ENCODE peak calls at places on chromosomes 13 and 19, in nine cellular contexts. W is stimulated activated CD4-positive, alpha-beta T cell treated with anti-CD3 and anti-CD28 coated beads, TNF-alpha, amount 100 ng/mL, for 48 hours; P is activated naive CD4-positive, alpha-beta T cell treated with anti-CD3 and anti-CD28 coated beads for 36 hours; V is left colon; M is germinal center; G is posterior vena cava; S is upper lobe of left lung; Z is stimulated activated naive CD4-positive, alpha-beta T cell; K is iris pigment epithelial cell. Q is an unnamed sample.
A peak's percentile ranks its signal among the peaks of the same experiment; 100 is the strongest.

GRCh38 chr19:41352609-41353465 is 885 bp downstream of the TGFB1 start:
- DNase-seq in S (peak; percentile 95), V (no peak), M (peak; percentile 89), P (peak; percentile 81), W (peak; percentile 72), K (peak; percentile 57), Z (peak; percentile 44), G (peak; percentile 88), Q (no peak)

GRCh38 chr13:27463500-27463899 is 13.1 kb upstream of the MTIF3 start:
- DNase-seq in V (no peak), Z (no peak), M (no peak), G (no peak), P (no peak), S (no peak), K (no peak), W (no peak), Q (no peak)

GRCh38 chr19:36136975-36137686 is 2.7 kb upstream of the CAPNS1 start:
- DNase-seq in W (no peak), G (no peak), K (peak; percentile 54), Z (no peak), P (no peak), M (no peak), S (no peak), V (peak; percentile 85), Q (no peak)

GRCh38 chr13:99822820-99823219 is 148.7 kb downstream of the ZIC5 start:
- DNase-seq in G (no peak), W (no peak), S (no peak), K (no peak), V (no peak), Z (no peak), M (no peak), P (no peak), Q (no peak)

GRCh38 chr19:21164541-21164940 is 22.7 kb downstream of the ZNF431 start:
- DNase-seq in V (no peak), G (no peak), W (no peak), Z (no peak), K (no peak), S (no peak), M (no peak), P (no peak), Q (no peak)

GRCh38 chr19:38224014-38224862 is at the start of gene DPF1:
- DNase-seq in W (peak; percentile 50), M (peak; percentile 90), V (no peak), P (peak; percentile 51), K (peak; percentile 66), G (no peak), S (peak; percentile 91), Z (no peak), Q (no peak)

GRCh38 chr19:50287331-50287730 is 41.8 kb downstream of the KCNC3 start:
- DNase-seq in K (no peak), M (no peak), G (no peak), W (no peak), V (no peak), P (no peak), Z (no peak), S (no peak), Q (no peak)

GRCh38 chr13:99434258-99434788 is 66.9 kb upstream of the TM9SF2 start:
- DNase-seq in K (no peak), W (peak; percentile 74), P (peak; percentile 96), Z (peak; percentile 77), M (no peak), G (no peak), S (no peak), V (no peak), Q (no peak)